ENCODE peak calls at places on chromosomes 4 and X, in five cellular contexts. C is neural progenitor cell; N is GOT3; H is lower leg skin; L is activated naive CD4-positive, alpha-beta T cell treated with anti-CD3 and anti-CD28 coated beads for 36 hours. K is an unnamed sample.

GRCh38 chr4:138330531-138330930 is 88.4 kb upstream of the SLC7A11 start:
- DNase-seq in N (no peak), H (no peak), C (no peak), L (no peak), K (no peak)

GRCh38 chr4:169800541-169800940 is 42.8 kb upstream of the HPF1 start:
- DNase-seq in H (no peak), L (no peak), C (no peak), N (no peak), K (no peak)

GRCh38 chr4:123399638-123400358 is 3.2 kb downstream of the SPRY1 start:
- DNase-seq in H (no peak), N (no peak), C (peak; percentile 18), L (no peak), K (peak; percentile 26)

GRCh38 chr4:162422312-162422711 is 258.5 kb upstream of the FSTL5 start:
- DNase-seq in N (no peak), H (no peak), L (no peak), C (no peak), K (no peak)

GRCh38 chr4:18568600-18568999 is 547.0 kb upstream of the LCORL start:
- DNase-seq in H (no peak), C (no peak), N (no peak), L (no peak), K (peak; percentile 5)

GRCh38 chr4:139184129-139184528 is 7.1 kb upstream of the ELF2 start:
- DNase-seq in N (no peak), C (no peak), L (no peak), H (no peak), K (no peak)

GRCh38 chrX:10286195-10286594 is 129.4 kb downstream of the CLCN4 start:
- DNase-seq in C (no peak), H (no peak), N (no peak), L (no peak), K (no peak)

GRCh38 chrX:102958794-102959193 is 21.7 kb downstream of the RAB40AL start:
- DNase-seq in N (no peak), L (no peak), C (no peak), H (no peak), K (no peak)

GRCh38 chr4:149885896-149886295 is 70.3 kb upstream of the IQCM start:
- DNase-seq in L (no peak), H (no peak), C (no peak), N (no peak), K (no peak)

GRCh38 chr4:98786866-98787265 is 128.5 kb upstream of the TSPAN5 start:
- DNase-seq in C (no peak), N (no peak), L (no peak), H (no peak), K (no peak)

GRCh38 chr4:24999392-25000104 is 31.2 kb downstream of the LGI2 start:
- DNase-seq in L (no peak), H (no peak), C (peak; percentile 27), N (no peak), K (no peak)

GRCh38 chrX:118254611-118255010 is 91.3 kb upstream of the WDR44 start:
- DNase-seq in H (peak; percentile 45), L (peak; percentile 65), N (no peak), C (peak; percentile 60), K (peak; percentile 42)

GRCh38 chr4:142440093-142440492 is 406.0 kb downstream of the INPP4B start:
- DNase-seq in H (no peak), C (no peak), N (no peak), L (no peak), K (no peak)

GRCh38 chr4:2800691-2801596 is 8.1 kb downstream of the SH3BP2 start:
- DNase-seq in H (no peak), N (no peak), C (peak; percentile 66), L (peak; percentile 43), K (peak; percentile 39)

GRCh38 chr4:188372856-188373255 is 233.6 kb downstream of the TRIML1 start:
- DNase-seq in L (no peak), C (peak; percentile 28), N (no peak), H (no peak), K (peak; percentile 68)

GRCh38 chr4:14111730-14112171 is 484.2 kb upstream of the BOD1L1 start:
- DNase-seq in C (no peak), H (no peak), L (no peak), N (no peak), K (no peak)

GRCh38 chr4:98510340-98510739 is 148.1 kb downstream of the TSPAN5 start:
- DNase-seq in N (no peak), H (no peak), C (no peak), L (no peak), K (no peak)

K was measured in SW480.